ENCODE peak calls at places on chromosome 4, in eight cellular contexts. R, N, B, P, W, G, T and J are unnamed samples.

GRCh38 chr4:59062970-59063369 is 1952.8 kb upstream of the IGFBP7 start:
- DNase-seq in R (no peak), N (no peak), B (no peak), P (no peak), W (no peak), G (no peak), T (no peak), J (no peak)

GRCh38 chr4:41670530-41670929 is 78.0 kb downstream of the PHOX2B start:
- DNase-seq in R (no peak), N (no peak), B (no peak), P (no peak), W (no peak), G (no peak), T (no peak), J (no peak)

GRCh38 chr4:77734928-77735327 is 84.2 kb downstream of the CNOT6L start:
- DNase-seq in R (no peak), N (no peak), B (peak; percentile 15), P (no peak), W (peak; percentile 46), G (peak; percentile 87), T (no peak), J (no peak)

GRCh38 chr4:56310401-56310800 is 76.9 kb downstream of the AASDH start:
- DNase-seq in R (no peak), N (no peak), B (no peak), P (no peak), W (no peak), G (no peak), T (no peak), J (no peak)

GRCh38 chr4:126697748-126698147 is 935.0 kb upstream of the INTU start:
- DNase-seq in R (no peak), N (no peak), B (no peak), P (no peak), W (peak; percentile 70), G (peak; percentile 49), T (no peak), J (no peak)

GRCh38 chr4:141702472-141703182 is 66.2 kb downstream of the IL15 start:
- DNase-seq in R (no peak), N (no peak), B (no peak), P (no peak), W (no peak), G (peak; percentile 28), T (no peak), J (no peak)

GRCh38 chr4:20378181-20378580 is 126.5 kb downstream of the SLIT2 start:
- DNase-seq in R (no peak), N (no peak), B (no peak), P (no peak), W (no peak), G (no peak), T (no peak), J (no peak)

GRCh38 chr4:110165382-110166285 is 32.8 kb downstream of the ELOVL6 start:
- DNase-seq in R (peak; percentile 39), N (no peak), B (no peak), P (no peak), W (peak; percentile 38), G (peak; percentile 88), T (peak; percentile 15), J (peak; percentile 23)

GRCh38 chr4:7429601-7430078 is 5.1 kb downstream of the PSAPL1 start:
- DNase-seq in R (no peak), N (no peak), B (no peak), P (no peak), W (no peak), G (no peak), T (no peak), J (no peak)

GRCh38 chr4:103075894-103076776 is at the start of gene SLC9B2:
- DNase-seq in R (peak; percentile 55), N (no peak), B (peak; percentile 79), P (peak; percentile 36), W (no peak), G (peak; percentile 60), T (peak; percentile 43), J (peak; percentile 79)

GRCh38 chr4:16820304-16820703 is 78.1 kb downstream of the LDB2 start:
- DNase-seq in R (no peak), N (no peak), B (no peak), P (no peak), W (no peak), G (peak; percentile 5), T (no peak), J (no peak)

GRCh38 chr4:146482788-146483187 is 39.0 kb downstream of the SLC10A7 start:
- DNase-seq in R (no peak), N (no peak), B (no peak), P (no peak), W (no peak), G (no peak), T (no peak), J (no peak)

GRCh38 chr4:7526491-7526890 is 91.8 kb upstream of the PSAPL1 start:
- DNase-seq in R (no peak), N (no peak), B (no peak), P (no peak), W (no peak), G (no peak), T (no peak), J (no peak)

GRCh38 chr4:18630218-18631110 is 608.9 kb upstream of the LCORL start:
- DNase-seq in R (no peak), N (no peak), B (no peak), P (no peak), W (no peak), G (no peak), T (no peak), J (no peak)

GRCh38 chr4:74661427-74662171 is 132.7 kb downstream of the BTC start:
- DNase-seq in R (no peak), N (no peak), B (no peak), P (no peak), W (no peak), G (peak; percentile 28), T (no peak), J (no peak)